ENCODE peak calls at places on chromosomes 1 and 21, in seven cellular contexts. U is CD4-positive, CD25-positive, alpha-beta regulatory T cell; Q is heart right ventricle; G is left ventricle myocardium inferior; A is hepatocyte; L is CD8-positive, alpha-beta memory T cell; K is GM23338. I is an unnamed sample.

GRCh38 chr1:91120915-91121314 is 99.1 kb upstream of the ZNF644 start:
- DNase-seq in U (no peak), G (no peak), K (peak; percentile 28), A (peak; percentile 16), L (no peak), Q (no peak), I (no peak)

GRCh38 chr1:67830226-67830625 is 3.0 kb downstream of the GNG12 start:
- DNase-seq in Q (no peak), A (no peak), L (no peak), G (no peak), K (no peak), U (no peak), I (no peak)

GRCh38 chr1:29450591-29450990 is 214.3 kb downstream of the PTPRU start:
- DNase-seq in Q (no peak), U (no peak), G (no peak), L (no peak), A (no peak), K (no peak), I (no peak)

GRCh38 chr1:36446261-36446660 is 4.0 kb downstream of the OSCP1 start:
- DNase-seq in K (peak; percentile 86), A (no peak), Q (no peak), L (no peak), U (no peak), G (no peak), I (no peak)

GRCh38 chr21:46212721-46213484 is 15.7 kb downstream of the LSS start:
- DNase-seq in L (no peak), K (no peak), A (no peak), U (no peak), G (no peak), Q (no peak), I (no peak)

GRCh38 chr1:42966688-42967609 is 8.3 kb upstream of the SLC2A1 start:
- DNase-seq in K (peak; percentile 57), G (no peak), A (peak; percentile 80), U (no peak), Q (no peak), L (no peak), I (no peak)

GRCh38 chr1:66778969-66779368 is 22.1 kb downstream of the INSL5 start:
- DNase-seq in K (no peak), L (no peak), G (no peak), A (no peak), Q (no peak), U (no peak), I (no peak)

GRCh38 chr1:6011946-6012258 is 19.7 kb upstream of the NPHP4 start:
- DNase-seq in Q (no peak), L (no peak), A (no peak), U (no peak), G (no peak), K (no peak), I (no peak)

GRCh38 chr1:88774151-88774556 is 90.1 kb downstream of the PKN2 start:
- DNase-seq in U (no peak), Q (no peak), L (no peak), A (peak; percentile 84), G (no peak), K (peak; percentile 88), I (no peak)

GRCh38 chr1:30008998-30009657 is 714.3 kb downstream of the MATN1 start:
- DNase-seq in G (no peak), K (peak; percentile 36), A (peak; percentile 69), U (no peak), L (no peak), Q (no peak), I (no peak)

GRCh38 chr1:25037174-25038074 is 107.3 kb upstream of the RUNX3 start:
- DNase-seq in A (peak; percentile 64), U (peak; percentile 34), K (peak; percentile 80), G (no peak), L (peak; percentile 42), Q (no peak), I (no peak)

GRCh38 chr21:16058896-16059295 is 329.1 kb downstream of the USP25 start:
- DNase-seq in A (no peak), K (no peak), U (no peak), Q (no peak), G (no peak), L (no peak), I (no peak)

GRCh38 chr1:69290266-69290665 is 277.5 kb upstream of the LRRC7 start:
- DNase-seq in U (no peak), A (no peak), K (no peak), G (no peak), Q (no peak), L (no peak), I (no peak)

GRCh38 chr1:222331340-222331739 is 216.6 kb downstream of the HHIPL2 start:
- DNase-seq in Q (no peak), K (no peak), A (peak; percentile 53), G (no peak), U (no peak), L (no peak), I (no peak)

GRCh38 chr1:235831148-235831547 is 35.6 kb downstream of the LYST start:
- DNase-seq in K (no peak), L (no peak), A (no peak), G (peak; percentile 24), U (no peak), Q (peak; percentile 33), I (no peak)

GRCh38 chr1:220139966-220140365 is 46.0 kb downstream of the IARS2 start:
- DNase-seq in A (no peak), K (no peak), L (no peak), G (no peak), U (no peak), Q (no peak), I (no peak)

GRCh38 chr1:39036678-39037077 is 10.5 kb downstream of the NDUFS5 start:
- DNase-seq in K (no peak), U (no peak), L (no peak), Q (no peak), G (no peak), A (no peak), I (no peak)

GRCh38 chr1:21899972-21900371 is 37.1 kb downstream of the HSPG2 start:
- DNase-seq in U (no peak), K (no peak), G (peak; percentile 44), A (no peak), Q (peak; percentile 73), L (no peak), I (peak; percentile 78)

GRCh38 chr1:22450421-22451021 is 1.1 kb upstream of the ZBTB40 start:
- DNase-seq in K (no peak), Q (no peak), A (no peak), L (no peak), G (no peak), U (no peak), I (no peak)

GRCh38 chr1:40711465-40712404 is 20.2 kb downstream of the NFYC start:
- DNase-seq in G (no peak), K (no peak), A (peak; percentile 35), L (no peak), Q (no peak), U (no peak), I (no peak)

DNA sequence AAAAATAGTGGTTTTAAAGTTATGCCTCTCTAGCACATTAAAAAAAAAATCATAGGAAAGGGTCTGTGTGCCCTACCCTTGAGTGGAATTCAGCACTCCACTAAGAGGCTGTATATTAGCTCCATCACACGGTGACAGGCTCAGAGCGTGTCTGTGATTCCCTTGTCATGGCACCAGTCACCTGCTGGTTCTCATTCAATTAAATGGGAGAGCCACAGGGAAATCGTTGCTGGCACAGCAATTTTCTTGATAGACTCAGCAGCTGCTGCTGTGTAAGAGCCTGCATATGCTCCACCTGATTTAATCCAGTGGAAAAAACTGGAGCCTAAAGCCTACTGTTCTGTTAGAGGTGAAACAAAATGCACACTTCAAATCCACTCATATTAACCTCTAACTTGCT is 9.5 kb downstream of the ATP6V1G3 start:
- DNase-seq in U (no peak), K (no peak), G (no peak), A (no peak), Q (no peak), L (no peak), I (no peak)
- H3K4me1 ChIP-seq in U (peaks cover 22% of the 10 kb centered on the region), K (no peaks in the 10 kb centered on the region), G (no peaks in the 10 kb centered on the region), A (peaks cover 4% of the 10 kb centered on the region), Q (no peaks in the 10 kb centered on the region), L (peaks cover 57% of the 10 kb centered on the region), I (no peaks in the 10 kb centered on the region)

GRCh38 chr1:72285074-72285425 is 2.7 kb upstream of the NEGR1 start:
- DNase-seq in Q (no peak), U (no peak), G (no peak), L (no peak), A (peak; percentile 6), K (no peak), I (no peak)
- H3K4me1 ChIP-seq in Q (no peaks in the 10 kb centered on the region), U (no peaks in the 10 kb centered on the region), G (peaks cover 36% of the 10 kb centered on the region), L (no peaks in the 10 kb centered on the region), A (no peaks in the 10 kb centered on the region), K (peaks cover 22% of the 10 kb centered on the region), I (no peaks in the 10 kb centered on the region)

GRCh38 chr1:11989669-11990068 is 9.4 kb downstream of the MFN2 start:
- DNase-seq in Q (peak; percentile 43), L (no peak), A (no peak), K (no peak), U (no peak), G (peak; percentile 36), I (no peak)
- H3K4me1 ChIP-seq in Q (peaks cover 45% of the 10 kb centered on the region), L (no peaks in the 10 kb centered on the region), A (peaks cover 6% of the 10 kb centered on the region), K (no peaks in the 10 kb centered on the region), U (no peaks in the 10 kb centered on the region), G (peaks cover 86% of the 10 kb centered on the region), I (peaks cover 6% of the 10 kb centered on the region)

GRCh38 chr1:172930142-172930541 is 120.6 kb downstream of the TNFSF18 start:
- DNase-seq in K (no peak), A (no peak), U (no peak), L (no peak), Q (no peak), G (no peak), I (no peak)
- H3K4me1 ChIP-seq in K (no peaks in the 10 kb centered on the region), A (peaks cover 6% of the 10 kb centered on the region), U (peaks cover 5% of the 10 kb centered on the region), L (peaks cover 5% of the 10 kb centered on the region), Q (peaks cover 7% of the 10 kb centered on the region), G (peaks cover 19% of the 10 kb centered on the region), I (no peaks in the 10 kb centered on the region)

GRCh38 chr1:117646007-117646913 is 40.4 kb downstream of the TENT5C start:
- DNase-seq in U (no peak), L (no peak), Q (no peak), A (no peak), K (no peak), G (no peak), I (no peak)

GRCh38 chr1:117645343-117645742 is 39.5 kb downstream of the TENT5C start:
- DNase-seq in K (no peak), A (no peak), G (no peak), U (no peak), L (no peak), Q (no peak), I (no peak)

GRCh38 chr1:117648015-117648414 is 42.2 kb downstream of the TENT5C start:
- DNase-seq in L (no peak), G (no peak), A (no peak), U (no peak), Q (no peak), K (no peak), I (no peak)

GRCh38 chr1:117644696-117645311 is 39.0 kb downstream of the TENT5C start:
- DNase-seq in A (no peak), K (no peak), L (no peak), Q (no peak), G (no peak), U (no peak), I (no peak)

GRCh38 chr1:117646956-117647355 is 41.1 kb downstream of the TENT5C start:
- DNase-seq in K (no peak), Q (no peak), L (no peak), G (no peak), A (no peak), U (no peak), I (no peak)
- H3K4me1 ChIP-seq in K (peaks cover 4% of the 10 kb centered on the region), Q (no peaks in the 10 kb centered on the region), L (peaks cover 41% of the 10 kb centered on the region), G (no peaks in the 10 kb centered on the region), A (no peaks in the 10 kb centered on the region), U (peaks cover 41% of the 10 kb centered on the region), I (no peaks in the 10 kb centered on the region)

GRCh38 chr1:85555867-85556577 is 24.5 kb upstream of the CCN1 start:
- DNase-seq in U (no peak), L (no peak), G (no peak), Q (no peak), A (no peak), K (no peak), I (no peak)
- H3K4me1 ChIP-seq in U (no peaks in the 10 kb centered on the region), L (no peaks in the 10 kb centered on the region), G (peaks cover 17% of the 10 kb centered on the region), Q (peaks cover 7% of the 10 kb centered on the region), A (peaks cover 7% of the 10 kb centered on the region), K (peaks cover 14% of the 10 kb centered on the region), I (peaks cover 5% of the 10 kb centered on the region)